ENCODE peak calls at places on chromosomes 13 and 19, in six cellular contexts. D, H, F, L, E and C are unnamed samples.

GRCh38 chr19:52007436-52007804 is 591 bp downstream of the ZNF615 start:
- DNase-seq in F (no peak), E (peak; percentile 12), D (no peak), L (peak; percentile 7), H (peak; percentile 18), C (no peak)

GRCh38 chr13:74015137-74015536 is 119.1 kb downstream of the KLF12 start:
- DNase-seq in F (no peak), D (no peak), H (no peak), L (peak; percentile 8), E (peak; percentile 41), C (no peak)

GRCh38 chr13:42219051-42219450 is 52.9 kb upstream of the AKAP11 start:
- DNase-seq in F (no peak), L (no peak), D (no peak), E (no peak), H (no peak), C (no peak)

GRCh38 chr19:48418317-48419064 is 25.0 kb downstream of the GRIN2D start:
- DNase-seq in F (no peak), L (no peak), E (no peak), H (peak; percentile 58), D (no peak), C (no peak)

GRCh38 chr13:84118845-84119409 is 236.7 kb upstream of the SLITRK1 start:
- DNase-seq in D (no peak), L (peak; percentile 10), E (no peak), H (no peak), F (no peak), C (no peak)

GRCh38 chr13:99258946-99259345 is 767 bp upstream of the GPR18 start:
- DNase-seq in E (no peak), F (no peak), H (no peak), L (no peak), D (peak; percentile 64), C (no peak)

GRCh38 chr13:38530492-38530891 is 156.4 kb upstream of the FREM2 start:
- DNase-seq in H (no peak), D (no peak), L (peak; percentile 18), F (no peak), E (peak; percentile 43), C (no peak)

GRCh38 chr13:75647126-75647784 is 11.1 kb downstream of the LMO7 start:
- DNase-seq in H (no peak), F (no peak), E (peak; percentile 48), L (no peak), D (peak; percentile 64), C (no peak)

GRCh38 chr13:61600360-61601033 is 184.8 kb upstream of the PCDH20 start:
- DNase-seq in E (no peak), D (no peak), L (no peak), F (no peak), H (no peak), C (no peak)

GRCh38 chr19:8490395-8490760 is 12.1 kb downstream of the PRAM1 start:
- DNase-seq in D (no peak), E (no peak), F (no peak), L (no peak), H (no peak), C (no peak)

GRCh38 chr13:61900033-61900432 is 484.4 kb upstream of the PCDH20 start:
- DNase-seq in F (no peak), D (no peak), E (no peak), L (no peak), H (no peak), C (no peak)

GRCh38 chr19:11025006-11025405 is 64.2 kb downstream of the SMARCA4 start:
- DNase-seq in E (no peak), H (no peak), D (no peak), F (no peak), L (no peak), C (no peak)

GRCh38 chr13:111406636-111407035 is 86.2 kb downstream of the TEX29 start:
- DNase-seq in H (no peak), E (no peak), F (no peak), D (no peak), L (no peak), C (no peak)

GRCh38 chr13:21913010-21913409 is 242.1 kb downstream of the FGF9 start:
- DNase-seq in H (no peak), F (no peak), L (no peak), E (no peak), D (no peak), C (no peak)

GRCh38 chr19:11539495-11540365 is 1.1 kb downstream of the CNN1 start:
- DNase-seq in F (peak; percentile 28), L (no peak), H (no peak), E (no peak), D (no peak), C (no peak)

GRCh38 chr13:66994498-66995365 is 235.4 kb downstream of the PCDH9 start:
- DNase-seq in H (peak; percentile 17), D (no peak), F (no peak), L (no peak), E (no peak), C (no peak)

GRCh38 chr19:2986951-2987491 is 9.7 kb downstream of the TLE6 start:
- DNase-seq in D (no peak), H (no peak), E (no peak), F (no peak), L (no peak), C (no peak)

GRCh38 chr19:18731562-18732008 is 48.1 kb downstream of the CRTC1 start:
- DNase-seq in E (no peak), F (no peak), L (no peak), D (no peak), H (no peak), C (no peak)

GRCh38 chr13:27007166-27007565 is 164.4 kb downstream of the USP12 start:
- DNase-seq in E (no peak), F (no peak), L (no peak), D (no peak), H (no peak), C (no peak)

GRCh38 chr13:39474600-39474999 is 128.4 kb downstream of the LHFPL6 start:
- DNase-seq in F (no peak), H (no peak), E (no peak), L (no peak), D (no peak), C (no peak)

GRCh38 chr19:51361228-51361627 is 5.0 kb downstream of the ETFB start:
- DNase-seq in L (no peak), E (no peak), F (no peak), D (no peak), H (no peak), C (no peak)

GRCh38 chr13:28746289-28746612 is 27.5 kb upstream of the SLC46A3 start:
- DNase-seq in F (no peak), D (no peak), E (no peak), L (no peak), H (no peak), C (no peak)
- TF ChIP-seq CTCF in F (no peak), D (no peak), E (no peak), L (no peak), H (no peak), C (no peak)

DNA sequence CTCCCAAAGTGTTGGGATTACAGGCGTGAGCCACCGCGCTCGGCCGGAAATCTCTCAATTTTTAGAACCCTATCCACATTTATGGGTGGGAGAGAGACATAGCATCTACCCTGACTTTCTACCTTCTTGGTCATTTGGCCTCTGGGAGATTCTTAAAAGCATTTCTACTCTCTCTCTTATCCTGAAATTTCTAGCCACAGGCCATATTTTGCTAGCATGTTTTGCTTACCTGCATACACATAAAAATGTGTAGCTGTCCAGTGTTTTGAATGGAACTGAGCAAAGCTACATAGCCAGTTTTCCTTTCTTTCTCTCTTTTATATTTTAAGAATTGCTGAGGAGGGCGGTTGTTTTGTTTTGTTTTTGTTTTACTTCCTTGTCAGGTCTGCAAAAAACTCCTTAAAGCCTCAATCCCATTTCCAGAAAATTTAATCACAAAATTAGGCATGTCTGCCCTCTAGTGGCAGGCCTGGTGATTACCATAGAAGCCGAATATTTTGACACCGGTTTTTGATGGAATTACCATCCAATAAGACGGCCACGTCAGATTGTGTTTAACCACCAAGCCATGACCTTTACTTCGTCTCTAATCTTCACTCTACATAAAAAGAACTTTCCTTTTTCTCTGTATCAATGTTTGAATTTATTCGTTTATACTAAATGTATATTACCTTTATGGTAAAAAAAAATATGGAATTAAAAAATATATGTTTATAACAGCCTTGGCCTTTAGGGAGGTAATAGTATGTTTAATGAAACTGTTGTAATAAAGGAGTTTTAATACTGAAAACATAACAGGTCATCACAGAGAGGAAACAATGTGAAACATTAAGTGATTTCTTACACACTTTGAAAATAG is 34.4 kb upstream of the OXGR1 start:
- DNase-seq in E (peak; percentile 76), F (peak; percentile 33), H (peak; percentile 42), L (peak; percentile 62), D (peak; percentile 10), C (no peak)
- TF ChIP-seq CTCF in E (peak; percentile 69), F (peak; percentile 89), H (peak; percentile 78), L (peak; percentile 81), D (peak; percentile 79), C (peak; percentile 84)

GRCh38 chr19:39415111-39416046 is 2.9 kb downstream of the PLEKHG2 start:
- DNase-seq in D (no peak), L (no peak), H (peak; percentile 36), F (no peak), E (no peak), C (no peak)

GRCh38 chr19:39412867-39413268 is 399 bp downstream of the PLEKHG2 start:
- DNase-seq in D (no peak), E (peak; percentile 24), L (no peak), H (no peak), F (no peak), C (no peak)

GRCh38 chr19:39412100-39412866 is at the start of gene PLEKHG2:
- DNase-seq in H (peak; percentile 100), E (peak; percentile 100), D (peak; percentile 99), L (peak; percentile 100), F (peak; percentile 95), C (peak; percentile 97)

GRCh38 chr19:39413269-39413902 is 917 bp downstream of the PLEKHG2 start:
- DNase-seq in F (peak; percentile 83), D (peak; percentile 73), H (peak; percentile 67), L (peak; percentile 59), E (peak; percentile 57), C (peak; percentile 48)

GRCh38 chr19:39413903-39414608 is 1.6 kb downstream of the PLEKHG2 start:
- DNase-seq in F (no peak), L (no peak), H (peak; percentile 77), D (no peak), E (no peak), C (no peak)
- TF ChIP-seq CTCF in F (no peak), L (peak; percentile 38), H (peak; percentile 51), D (peak; percentile 36), E (peak; percentile 34), C (no peak)

DNA sequence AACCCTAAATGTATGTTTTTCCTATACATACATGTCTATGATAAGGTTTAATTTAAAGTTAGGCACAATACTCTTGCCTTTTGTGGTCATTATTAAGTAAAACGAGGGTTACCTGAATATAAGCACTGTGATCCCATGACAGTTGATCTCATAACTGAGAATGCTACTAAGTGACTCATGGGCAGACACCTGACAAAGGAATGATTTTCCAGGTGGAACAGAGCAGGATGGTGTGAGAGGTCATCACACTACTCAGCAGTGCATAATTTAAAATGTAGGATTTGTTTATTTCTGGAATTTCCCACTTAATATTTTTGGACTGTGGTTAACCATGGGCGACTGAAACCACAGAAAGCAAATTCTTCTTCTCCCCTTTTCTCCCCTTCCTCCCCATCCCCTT is 178.9 kb downstream of the UGGT2 start:
- DNase-seq in H (no peak), E (no peak), L (no peak), D (no peak), F (no peak), C (no peak)
- TF ChIP-seq CTCF in H (no peak), E (no peak), L (no peak), D (no peak), F (no peak), C (no peak)

GRCh38 chr13:101614491-101614890 is 162.0 kb downstream of the ITGBL1 start:
- DNase-seq in E (no peak), L (no peak), F (no peak), D (no peak), H (no peak), C (no peak)

GRCh38 chr13:101612736-101613135 is 160.3 kb downstream of the ITGBL1 start:
- DNase-seq in F (no peak), H (no peak), L (no peak), D (no peak), E (peak; percentile 17), C (no peak)

GRCh38 chr13:101611491-101612475 is 159.3 kb downstream of the ITGBL1 start:
- DNase-seq in H (no peak), F (no peak), L (no peak), E (peak; percentile 57), D (no peak), C (no peak)
- TF ChIP-seq CTCF in H (no peak), F (no peak), L (no peak), E (no peak), D (no peak), C (no peak)